ENCODE peak calls at places on chromosomes 4 and X, in five cellular contexts. X is prostate gland, Z is GOT3, B is hypothalamus, G is T follicular helper cell. K is an unnamed sample.
A peak's percentile ranks its signal among the peaks of the same experiment; 100 is the strongest.

GRCh38 chrX:134184936-134185335 is 52.0 kb upstream of the CCDC160 start:
- DNase-seq in X (no peak), Z (no peak), B (no peak), G (no peak), K (no peak)

GRCh38 chrX:72262077-72262476 is 15.0 kb downstream of the RPS4X start:
- DNase-seq in X (no peak), Z (no peak), B (no peak), G (no peak), K (no peak)

GRCh38 chrX:4706961-4707360 is 993.5 kb upstream of the PRKX start:
- DNase-seq in X (no peak), Z (no peak), B (no peak), G (no peak), K (no peak)

GRCh38 chr4:124757121-124757520 is 44.6 kb upstream of the ANKRD50 start:
- DNase-seq in X (no peak), Z (no peak), B (no peak), G (no peak), K (no peak)

GRCh38 chr4:24001945-24002640 is 112.2 kb upstream of the PPARGC1A start:
- DNase-seq in X (no peak), Z (no peak), B (no peak), G (no peak), K (no peak)

GRCh38 chr4:78432896-78433295 is 118.7 kb upstream of the ANXA3 start:
- DNase-seq in X (no peak), Z (no peak), B (no peak), G (no peak), K (no peak)

GRCh38 chr4:11011249-11011648 is 326.7 kb upstream of the CLNK start:
- DNase-seq in X (no peak), Z (no peak), B (no peak), G (no peak), K (no peak)

GRCh38 chr4:1187182-1187581 is 14.8 kb upstream of the SPON2 start:
- DNase-seq in X (no peak), Z (no peak), B (no peak), G (no peak), K (no peak)

GRCh38 chrX:74383611-74384010 is 37.7 kb upstream of the SLC16A2 start:
- DNase-seq in X (peak; percentile 8), Z (no peak), B (peak; percentile 43), G (no peak), K (no peak)

GRCh38 chr4:123102897-123103489 is 180.6 kb upstream of the NUDT6 start:
- DNase-seq in X (no peak), Z (no peak), B (no peak), G (no peak), K (no peak)

GRCh38 chr4:107276052-107276451 is 239.9 kb upstream of the DKK2 start:
- DNase-seq in X (no peak), Z (no peak), B (no peak), G (no peak), K (no peak)

GRCh38 chr4:139099366-139099982 is 77.5 kb downstream of the ELF2 start:
- DNase-seq in X (peak; percentile 74), Z (no peak), B (peak; percentile 55), G (peak; percentile 58), K (peak; percentile 60)

GRCh38 chr4:16916719-16917337 is 18.4 kb upstream of the LDB2 start:
- DNase-seq in X (no peak), Z (no peak), B (no peak), G (peak; percentile 30), K (peak; percentile 37)

GRCh38 chrX:10794203-10794630 is 173.8 kb upstream of the MID1 start:
- DNase-seq in X (no peak), Z (no peak), B (no peak), G (no peak), K (no peak)

GRCh38 chrX:54043696-54044125 is 562 bp downstream of the PHF8 start:
- DNase-seq in X (peak; percentile 9), Z (no peak), B (peak; percentile 29), G (peak; percentile 15), K (peak; percentile 12)

K was measured in T-helper 9 cell.